ENCODE peak calls at places on chromosome 18, in five cellular contexts. P is IMR-90, F is astrocyte, E is WERI-Rb-1, T is heart left ventricle. M is an unnamed sample.

GRCh38 chr18:56374005-56374655 is 264.3 kb downstream of the TXNL1 start:
- DNase-seq in P (peak), T (no peak), F (peak), E (no peak), M (no peak)

GRCh38 chr18:23134780-23135678 is at the start of gene CABLES1:
- DNase-seq in E (peak), P (peak), F (peak), T (peak), M (peak)

GRCh38 chr18:22280453-22280750 is 111.0 kb downstream of the GATA6 start:
- DNase-seq in E (no peak), F (no peak), T (no peak), P (no peak), M (no peak)

GRCh38 chr18:40006553-40007073 is 1948.4 kb upstream of the PIK3C3 start:
- DNase-seq in F (no peak), P (no peak), E (no peak), T (no peak), M (no peak)

GRCh38 chr18:74275736-74276135 is 16.0 kb downstream of the CYB5A start:
- DNase-seq in P (no peak), T (no peak), F (no peak), E (no peak), M (no peak)

GRCh38 chr18:22637787-22638186 is 220.1 kb upstream of the CTAGE1 start:
- DNase-seq in T (no peak), E (no peak), P (peak), F (peak), M (no peak)

GRCh38 chr18:7645756-7646155 is 78.6 kb downstream of the PTPRM start:
- DNase-seq in E (no peak), F (no peak), T (no peak), P (no peak), M (no peak)

GRCh38 chr18:78696698-78697435 is 282.8 kb upstream of the SALL3 start:
- DNase-seq in E (peak), F (no peak), P (no peak), T (no peak), M (no peak)

GRCh38 chr18:36314754-36315153 is 17.2 kb downstream of the FHOD3 start:
- DNase-seq in F (peak), T (no peak), P (peak), E (no peak), M (no peak)

GRCh38 chr18:79775441-79776221 is 22.1 kb upstream of the KCNG2 start:
- DNase-seq in F (no peak), T (no peak), P (no peak), E (no peak), M (no peak)

GRCh38 chr18:54607213-54607934 is 16.3 kb downstream of the DYNAP start:
- DNase-seq in P (peak), F (peak), T (no peak), E (no peak), M (no peak)

DNA sequence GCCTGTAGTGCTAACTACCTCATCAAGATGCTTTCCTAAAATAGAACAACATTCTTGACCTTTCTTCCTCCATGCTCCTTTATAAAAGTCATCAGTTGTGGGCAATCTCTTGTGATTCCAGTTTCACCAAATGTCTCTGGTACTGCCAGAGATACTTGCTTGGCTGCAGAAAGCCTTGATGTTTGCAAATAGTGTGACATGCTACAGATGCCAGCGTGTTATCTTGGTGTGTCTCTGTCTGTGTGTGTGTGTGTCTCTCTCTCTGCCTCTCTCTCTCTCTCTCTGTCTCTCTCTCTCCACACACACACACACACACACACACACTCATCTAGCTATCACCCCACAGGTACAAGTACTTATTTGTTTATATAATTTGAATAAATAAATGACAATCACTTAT is 146.9 kb downstream of the CCDC102B start:
- DNase-seq in E (no peak), F (no peak), T (no peak), P (no peak), M (no peak)
- H3K27ac ChIP-seq in E (no peak), F (no peak), T (no peak), P (no peak), M (no peak)

DNA sequence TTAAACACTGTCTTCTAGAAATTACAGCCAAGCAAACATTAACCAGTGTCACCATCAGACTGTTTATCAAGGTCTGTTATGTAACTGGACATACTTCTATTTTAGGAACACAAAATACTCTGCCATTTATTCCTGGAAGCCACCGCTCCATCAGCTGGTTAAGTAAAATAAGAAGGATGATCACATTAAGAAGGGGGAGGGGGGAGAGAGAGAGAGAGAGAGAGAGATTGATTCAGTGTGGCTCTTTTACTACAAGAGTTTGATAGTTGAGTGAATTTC is 47.9 kb downstream of the MBP start:
- DNase-seq in P (no peak), E (no peak), F (peak), T (no peak), M (no peak)
- H3K27ac ChIP-seq in P (no peak), E (no peak), F (no peak), T (peak), M (no peak)

DNA sequence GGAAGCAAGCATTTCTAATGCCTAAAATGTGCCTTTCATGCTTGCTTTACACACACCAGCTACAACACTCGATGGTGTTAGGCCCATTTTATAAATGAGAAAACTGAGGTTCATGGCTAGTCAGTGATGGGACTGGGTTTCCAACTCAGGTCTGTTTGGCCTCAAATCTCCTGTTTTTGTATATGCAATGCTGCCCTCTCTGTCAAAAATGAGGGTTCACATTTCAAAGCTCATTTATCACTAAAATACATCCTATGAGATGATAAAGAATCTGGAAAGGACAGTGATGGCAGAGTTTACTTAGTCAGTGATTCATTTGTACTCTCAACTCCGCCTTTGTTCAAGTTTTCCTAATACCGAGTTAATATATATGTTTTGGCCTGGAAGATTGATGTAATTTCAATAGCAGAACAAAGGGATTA is 92.3 kb downstream of the KCTD1 start:
- DNase-seq in P (no peak), E (no peak), T (no peak), F (no peak), M (no peak)
- H3K27ac ChIP-seq in P (no peak), E (no peak), T (no peak), F (no peak), M (peak)

GRCh38 chr18:48949606-48950535 is 894 bp downstream of the SMAD7 start:
- DNase-seq in T (no peak), P (peak), E (peak), F (no peak), M (no peak)
- H3K27ac ChIP-seq in T (peak), P (peak), E (peak), F (peak), M (peak)

DNA sequence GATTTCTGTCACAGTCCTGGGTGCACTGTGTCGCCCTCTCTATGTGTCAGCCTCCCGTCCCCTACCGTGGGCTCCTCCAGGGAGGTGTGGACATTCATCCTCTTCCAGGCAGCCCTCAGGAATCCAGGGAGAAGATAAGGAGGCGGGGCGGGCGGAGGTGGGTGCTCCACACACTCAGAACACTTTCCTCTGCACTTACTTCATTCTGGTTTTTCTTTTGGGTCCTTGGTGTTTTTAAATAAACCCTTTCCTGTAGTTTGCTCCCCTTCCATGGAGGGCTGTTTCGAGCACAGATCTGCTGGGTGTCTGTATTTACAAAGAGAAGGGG is 183.9 kb downstream of the FAM210A start:
- DNase-seq in E (no peak), P (no peak), F (no peak), T (no peak), M (no peak)
- H3K27ac ChIP-seq in E (no peak), P (no peak), F (no peak), T (no peak), M (no peak)

GRCh38 chr18:44758821-44759624 is 78.3 kb downstream of the SETBP1 start:
- DNase-seq in P (no peak), T (no peak), F (no peak), E (no peak), M (no peak)
- H3K27ac ChIP-seq in P (no peak), T (no peak), F (no peak), E (no peak), M (peak)

DNA sequence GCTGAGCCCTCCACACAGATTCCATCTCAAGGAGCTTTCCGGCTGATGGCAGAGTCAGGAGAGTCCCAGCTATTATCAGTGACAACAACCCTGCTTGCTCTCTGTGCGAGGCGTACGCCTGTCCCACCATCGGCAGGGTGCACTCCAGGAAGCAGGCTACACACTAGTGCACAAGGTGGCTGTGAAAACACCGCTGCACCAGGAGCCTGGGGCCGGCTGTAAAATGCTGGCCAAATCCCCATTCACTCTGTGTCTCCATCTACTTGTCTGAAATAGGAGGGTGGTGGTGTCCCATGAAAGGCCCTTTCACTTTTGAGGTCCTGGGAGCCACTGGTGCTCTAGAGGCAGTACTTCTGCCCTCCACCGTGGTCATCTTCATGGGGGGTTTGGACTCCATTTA is 183.2 kb upstream of the SMAD2 start:
- DNase-seq in P (no peak), E (no peak), F (no peak), T (no peak), M (no peak)
- H3K27ac ChIP-seq in P (no peak), E (no peak), F (no peak), T (no peak), M (no peak)

GRCh38 chr18:50151876-50152275 is 43.1 kb downstream of the MYO5B start:
- DNase-seq in T (no peak), E (peak), P (peak), F (peak), M (no peak)
- H3K27ac ChIP-seq in T (no peak), E (peak), P (no peak), F (no peak), M (no peak)

GRCh38 chr18:13320891-13321425 is 102.4 kb downstream of the LDLRAD4 start:
- DNase-seq in E (no peak), P (no peak), T (no peak), F (no peak), M (no peak)
- H3K27ac ChIP-seq in E (no peak), P (no peak), T (no peak), F (no peak), M (no peak)